ENCODE peak calls at places on chromosomes 5 and 9, in seven cellular contexts. E is T-helper 1 cell, V is HTR-8/SVneo, M is heart right ventricle, L is tibial nerve, Z is breast epithelium, I is HFFc6. A is an unnamed sample.

GRCh38 chr9:114156658-114157421 is 1.5 kb downstream of the COL27A1 start:
- DNase-seq in E (no peak), V (peak), M (peak), L (peak), Z (no peak), I (peak), A (peak)

GRCh38 chr9:93452710-93453046 is 703 bp downstream of the FAM120AOS start:
- DNase-seq in E (no peak), V (no peak), M (no peak), L (no peak), Z (no peak), I (no peak), A (no peak)

GRCh38 chr5:4868140-4868735 is 271.9 kb upstream of the ADAMTS16 start:
- DNase-seq in E (no peak), V (peak), M (no peak), L (peak), Z (no peak), I (peak), A (no peak)

GRCh38 chr5:154476343-154477213 is 1.4 kb downstream of the HAND1 start:
- DNase-seq in E (no peak), V (no peak), M (no peak), L (no peak), Z (no peak), I (no peak), A (no peak)

GRCh38 chr5:65014769-65015168 is 246.0 kb downstream of the CWC27 start:
- DNase-seq in E (no peak), V (no peak), M (no peak), L (no peak), Z (no peak), I (no peak), A (no peak)

GRCh38 chr5:116574682-116575634 is at the start of gene SEMA6A:
- DNase-seq in E (no peak), V (peak), M (peak), L (peak), Z (peak), I (peak), A (peak)

GRCh38 chr9:70021026-70021571 is 22.5 kb upstream of the MAMDC2 start:
- DNase-seq in E (no peak), V (peak), M (peak), L (peak), Z (no peak), I (peak), A (no peak)

GRCh38 chr5:149254506-149254905 is 17.2 kb upstream of the AFAP1L1 start:
- DNase-seq in E (no peak), V (peak), M (no peak), L (no peak), Z (no peak), I (peak), A (no peak)

GRCh38 chr5:137156175-137156574 is 343.0 kb downstream of the SPOCK1 start:
- DNase-seq in E (no peak), V (no peak), M (no peak), L (no peak), Z (no peak), I (no peak), A (no peak)

GRCh38 chr5:96837303-96837702 is 29.6 kb upstream of the ERAP1 start:
- DNase-seq in E (no peak), V (no peak), M (no peak), L (no peak), Z (no peak), I (no peak), A (no peak)

GRCh38 chr9:96784021-96784420 is 6.1 kb upstream of the ZNF510 start:
- DNase-seq in E (no peak), V (no peak), M (no peak), L (no peak), Z (no peak), I (no peak), A (no peak)

GRCh38 chr9:130908878-130909356 is 12.3 kb upstream of the QRFP start:
- DNase-seq in E (no peak), V (no peak), M (no peak), L (no peak), Z (no peak), I (no peak), A (no peak)

GRCh38 chr5:41176952-41177351 is 36.4 kb downstream of the C6 start:
- DNase-seq in E (no peak), V (no peak), M (no peak), L (no peak), Z (no peak), I (no peak), A (no peak)

A was measured in uterus.